ENCODE peak calls at places on chromosomes 3 and 15, in eight cellular contexts. Z is HFFc6, E is fibroblast of mammary gland, K is ovary, D is WTC11, Q is cardiac fibroblast, J is dorsolateral prefrontal cortex, P is progenitor cell of endocrine pancreas. L is an unnamed sample.

GRCh38 chr15:50452927-50453326 is 28.7 kb downstream of the USP8 start:
- DNase-seq in J (no peak), D (no peak), Z (no peak), Q (peak; percentile 57), P (no peak), E (peak; percentile 44), K (no peak), L (peak; percentile 42)

GRCh38 chr3:121552797-121553196 is 7.0 kb upstream of the POLQ start:
- DNase-seq in Q (no peak), Z (no peak), K (no peak), P (no peak), J (no peak), E (no peak), D (no peak), L (no peak)

GRCh38 chr3:9078561-9079240 is 115.4 kb upstream of the RAD18 start:
- DNase-seq in Z (no peak), K (no peak), P (no peak), D (no peak), Q (no peak), E (no peak), J (no peak), L (no peak)

GRCh38 chr3:175234075-175234474 is 374.9 kb downstream of the NAALADL2 start:
- DNase-seq in E (no peak), P (no peak), D (no peak), J (no peak), Z (no peak), Q (no peak), K (no peak), L (no peak)

GRCh38 chr15:70077436-70077835 is 20.3 kb downstream of the TLE3 start:
- DNase-seq in Z (no peak), D (no peak), E (no peak), Q (no peak), J (peak; percentile 29), K (no peak), P (no peak), L (no peak)

GRCh38 chr3:73324203-73325155 is 263.0 kb downstream of the EBLN2 start:
- DNase-seq in D (no peak), J (no peak), P (no peak), Q (peak; percentile 2), E (peak; percentile 45), K (no peak), Z (no peak), L (peak; percentile 56)

GRCh38 chr3:58994746-58995330 is 55.0 kb downstream of the CFAP20DC start:
- DNase-seq in D (peak; percentile 30), E (peak; percentile 78), P (peak; percentile 28), Z (peak; percentile 61), J (peak; percentile 30), Q (peak; percentile 82), K (no peak), L (peak; percentile 60)

GRCh38 chr15:77747175-77748077 is 114.7 kb upstream of the LINGO1 start:
- DNase-seq in K (no peak), Q (no peak), E (no peak), Z (no peak), D (no peak), J (peak; percentile 21), P (no peak), L (no peak)

GRCh38 chr3:89925976-89926375 is 818.6 kb downstream of the EPHA3 start:
- DNase-seq in E (no peak), D (no peak), J (no peak), Q (no peak), K (no peak), Z (no peak), P (no peak), L (peak; percentile 56)

GRCh38 chr3:150094150-150094932 is 123.6 kb upstream of the PFN2 start:
- DNase-seq in J (no peak), Z (peak; percentile 43), E (peak; percentile 63), P (no peak), D (no peak), K (no peak), Q (no peak), L (peak; percentile 39)

GRCh38 chr3:63351159-63352007 is 73.3 kb downstream of the SYNPR start:
- DNase-seq in E (peak; percentile 82), P (no peak), D (no peak), J (no peak), K (no peak), Z (peak; percentile 49), Q (peak; percentile 78), L (peak; percentile 59)

GRCh38 chr3:39812537-39812936 is 3.1 kb downstream of the MYRIP start:
- DNase-seq in E (no peak), J (peak; percentile 47), D (peak; percentile 49), P (no peak), Q (peak; percentile 15), K (no peak), Z (no peak), L (no peak)

GRCh38 chr3:159854500-159855124 is 134.0 kb upstream of the IL12A start:
- DNase-seq in J (no peak), K (no peak), D (no peak), Z (peak; percentile 97), P (no peak), Q (peak; percentile 83), E (peak; percentile 95), L (peak; percentile 81)

GRCh38 chr3:42839616-42840015 is 30.4 kb downstream of the ACKR2 start:
- DNase-seq in E (peak; percentile 78), K (no peak), Q (peak; percentile 75), J (peak; percentile 57), Z (peak; percentile 74), P (no peak), D (peak; percentile 21), L (peak; percentile 59)

GRCh38 chr3:124384527-124384926 is 345.7 kb upstream of the UMPS start:
- DNase-seq in D (no peak), P (no peak), Z (no peak), E (no peak), J (peak; percentile 68), Q (no peak), K (no peak), L (no peak)

GRCh38 chr15:59994855-59995557 is 9.1 kb upstream of the FOXB1 start:
- DNase-seq in Z (no peak), J (no peak), P (no peak), K (no peak), Q (no peak), D (peak; percentile 74), E (no peak), L (no peak)

GRCh38 chr15:99411234-99411633 is 154.6 kb upstream of the MEF2A start:
- DNase-seq in D (no peak), P (no peak), Z (no peak), J (no peak), Q (no peak), E (no peak), K (no peak), L (no peak)

GRCh38 chr3:189324538-189325138 is 152.9 kb downstream of the TPRG1 start:
- DNase-seq in E (peak; percentile 72), P (no peak), K (no peak), Q (peak; percentile 67), Z (peak; percentile 71), J (no peak), D (no peak), L (peak; percentile 68)

GRCh38 chr3:38438421-38438820 is 15.3 kb upstream of the ACVR2B start:
- DNase-seq in E (peak; percentile 42), D (no peak), Q (no peak), J (no peak), P (no peak), K (no peak), Z (no peak), L (peak; percentile 66)

GRCh38 chr15:92097473-92098178 is 244.1 kb downstream of the SLCO3A1 start:
- DNase-seq in J (peak; percentile 55), P (peak; percentile 51), D (peak; percentile 76), Z (peak; percentile 16), Q (peak; percentile 69), E (peak; percentile 55), K (no peak), L (peak; percentile 27)

GRCh38 chr3:195896361-195897080 is 11.8 kb downstream of the TNK2 start:
- DNase-seq in Q (peak; percentile 89), K (peak; percentile 64), D (no peak), P (no peak), E (peak; percentile 70), J (peak; percentile 69), Z (peak; percentile 84), L (peak; percentile 85)

GRCh38 chr3:154427685-154428291 is 2.2 kb downstream of the GPR149 start:
- DNase-seq in E (no peak), K (no peak), J (no peak), P (no peak), D (peak; percentile 63), Q (no peak), Z (no peak), L (no peak)
- TF ChIP-seq CTCF in E (no peak), K (no peak), J (no peak), P (no peak), D (no peak), Q (no peak), Z (no peak), L (no peak)

GRCh38 chr3:126939347-126939735 is 43.6 kb upstream of the PLXNA1 start:
- DNase-seq in K (no peak), P (no peak), E (no peak), Q (no peak), Z (no peak), D (no peak), J (peak; percentile 38), L (no peak)
- TF ChIP-seq CTCF in K (no peak), P (peak; percentile 34), E (no peak), Q (peak; percentile 17), Z (peak; percentile 14), D (no peak), J (peak; percentile 33), L (no peak)

GRCh38 chr15:39583586-39584265 is 2.8 kb downstream of the THBS1 start:
- DNase-seq in Z (peak; percentile 95), D (peak; percentile 57), E (peak; percentile 60), P (no peak), J (no peak), Q (peak; percentile 84), K (peak; percentile 33), L (peak; percentile 61)
- TF ChIP-seq CTCF in Z (peak; percentile 80), D (peak; percentile 49), E (peak; percentile 48), P (peak; percentile 26), J (no peak), Q (peak; percentile 49), K (no peak), L (peak; percentile 51)

GRCh38 chr3:132008841-132009638 is 25.8 kb downstream of the CPNE4 start:
- DNase-seq in D (no peak), Q (no peak), K (no peak), E (no peak), Z (no peak), J (no peak), P (no peak), L (no peak)

GRCh38 chr3:132004571-132004970 is 30.2 kb downstream of the CPNE4 start:
- DNase-seq in D (no peak), P (no peak), Z (peak; percentile 36), K (no peak), Q (peak; percentile 42), J (no peak), E (peak; percentile 61), L (peak; percentile 13)

GRCh38 chr3:132003685-132004084 is 31.1 kb downstream of the CPNE4 start:
- DNase-seq in Z (no peak), Q (no peak), P (no peak), J (no peak), D (no peak), E (no peak), K (no peak), L (no peak)

GRCh38 chr3:132007617-132008016 is 27.2 kb downstream of the CPNE4 start:
- DNase-seq in E (no peak), Q (no peak), K (no peak), P (no peak), J (no peak), D (no peak), Z (no peak), L (no peak)

GRCh38 chr3:132006605-132007204 is 28.1 kb downstream of the CPNE4 start:
- DNase-seq in D (peak; percentile 60), J (no peak), Q (peak; percentile 45), K (no peak), Z (peak; percentile 19), E (peak; percentile 60), P (no peak), L (peak; percentile 43)
- TF ChIP-seq CTCF in D (peak; percentile 54), J (peak; percentile 20), Q (peak; percentile 70), K (no peak), Z (peak; percentile 72), E (peak; percentile 63), P (peak; percentile 69), L (peak; percentile 65)